ENCODE peak calls at places on chromosomes 7 and 10, in seven cellular contexts. L is MM.1S, Z is GM23338, S is GM23248, H is IMR-90, F is OCI-LY7, J is PC-3. D is an unnamed sample. For H3K4me1, the result is how much of the 10 kb centered on the place peaks cover.

GRCh38 chr7:22578048-22578770 is 78.2 kb upstream of the STEAP1B start:
- DNase-seq in L (no peak), J (peak), F (no peak), H (peak), S (peak), Z (no peak), D (no peak)

GRCh38 chr7:134645935-134646334 is 718 bp upstream of the BPGM start:
- DNase-seq in J (peak), Z (peak), F (peak), S (peak), H (peak), L (no peak), D (no peak)

GRCh38 chr10:14063531-14064317 is 267.0 kb downstream of the FRMD4A start:
- DNase-seq in F (no peak), J (no peak), L (no peak), Z (no peak), H (peak), S (peak), D (no peak)

GRCh38 chr7:69732203-69732602 is 133.9 kb downstream of the AUTS2 start:
- DNase-seq in J (peak), S (no peak), H (no peak), L (no peak), F (no peak), Z (peak), D (no peak)

GRCh38 chr7:7512861-7513597 is 22.6 kb downstream of the COL28A1 start:
- DNase-seq in F (no peak), Z (no peak), S (no peak), L (no peak), J (no peak), H (peak), D (no peak)

GRCh38 chr7:3321206-3321605 is 20.2 kb downstream of the SDK1 start:
- DNase-seq in L (no peak), H (no peak), Z (peak), S (no peak), F (no peak), J (no peak), D (no peak)

GRCh38 chr7:40177071-40177470 is 42.3 kb downstream of the SUGCT start:
- DNase-seq in S (no peak), L (no peak), J (no peak), H (no peak), Z (no peak), F (no peak), D (no peak)

GRCh38 chr10:52229271-52229931 is 84.7 kb upstream of the DKK1 start:
- DNase-seq in H (peak), F (no peak), Z (no peak), L (no peak), J (peak), S (peak), D (no peak)

GRCh38 chr7:125984795-125985194 is 1055.2 kb upstream of the POT1 start:
- DNase-seq in J (no peak), S (no peak), Z (peak), H (no peak), F (no peak), L (no peak), D (no peak)

GRCh38 chr7:155570171-155570958 is 24.0 kb upstream of the CNPY1 start:
- DNase-seq in Z (no peak), F (no peak), J (no peak), H (no peak), L (no peak), S (no peak), D (no peak)

GRCh38 chr7:23405240-23405618 is 65.1 kb downstream of the IGF2BP3 start:
- DNase-seq in F (no peak), Z (no peak), S (no peak), H (no peak), J (no peak), L (no peak), D (no peak)

GRCh38 chr7:29812185-29812876 is 6.0 kb downstream of the WIPF3 start:
- DNase-seq in Z (no peak), F (no peak), J (no peak), L (no peak), S (no peak), H (peak), D (no peak)

GRCh38 chr10:24234784-24235183 is 25.8 kb downstream of the KIAA1217 start:
- DNase-seq in Z (no peak), H (no peak), L (no peak), J (no peak), S (no peak), F (no peak), D (no peak)

GRCh38 chr7:148337566-148337965 is 253.0 kb upstream of the C7orf33 start:
- DNase-seq in Z (no peak), J (peak), F (no peak), S (no peak), H (no peak), L (no peak), D (no peak)
- H3K4me1 ChIP-seq in Z (half or more), J (under half), F (under half), S (under half), H (under half), L (under half), D (half or more)

GRCh38 chr10:101266396-101267298 is 37.4 kb upstream of the LBX1 start:
- DNase-seq in Z (no peak), L (no peak), F (no peak), J (no peak), H (no peak), S (no peak), D (no peak)

GRCh38 chr10:101270763-101271162 is 41.5 kb upstream of the LBX1 start:
- DNase-seq in S (no peak), L (no peak), F (no peak), H (no peak), Z (no peak), J (no peak), D (no peak)

GRCh38 chr10:101263146-101263837 is 34.0 kb upstream of the LBX1 start:
- DNase-seq in J (no peak), L (no peak), Z (no peak), H (no peak), S (no peak), F (no peak), D (peak)

GRCh38 chr10:101267776-101268175 is 38.5 kb upstream of the LBX1 start:
- DNase-seq in J (no peak), Z (no peak), L (no peak), S (no peak), F (no peak), H (no peak), D (no peak)

GRCh38 chr10:101267336-101267735 is 38.1 kb upstream of the LBX1 start:
- DNase-seq in F (no peak), J (no peak), H (no peak), Z (peak), S (no peak), L (no peak), D (no peak)
- H2AFZ ChIP-seq in F (no peak), J (no peak), H (no peak), Z (no peak), S (no peak), L (no peak), D (no peak)

DNA sequence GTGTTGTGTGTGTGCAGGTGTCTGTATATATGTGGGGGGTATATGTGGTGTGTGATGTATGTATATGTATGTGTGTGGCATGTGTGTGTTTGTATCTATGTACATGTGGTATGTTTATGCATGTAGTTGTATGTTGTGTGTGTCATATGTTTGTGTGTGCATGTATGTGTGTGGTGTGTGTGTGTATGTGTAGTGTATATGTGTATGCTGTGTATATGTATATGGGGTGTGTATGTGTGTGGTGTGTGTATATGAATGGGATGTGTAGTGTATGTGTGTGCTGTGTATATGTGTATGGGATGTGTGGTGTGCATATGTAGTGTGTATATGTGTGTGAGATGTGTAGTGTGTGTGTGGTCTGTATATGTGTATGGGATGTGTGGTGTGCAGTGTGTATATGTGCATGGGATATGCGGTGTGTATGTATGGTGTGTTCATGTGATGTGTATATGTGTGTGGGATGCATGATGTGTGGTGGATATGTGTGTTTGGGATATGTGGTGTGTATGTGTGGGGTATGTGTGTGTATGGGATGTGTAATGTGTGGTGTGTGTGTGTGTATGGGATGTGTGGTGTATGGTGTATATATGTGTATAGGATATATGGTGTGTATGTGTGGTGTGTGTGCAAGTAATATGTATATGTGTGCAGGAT is 30.0 kb downstream of the IKZF1 start:
- DNase-seq in J (no peak), L (no peak), F (no peak), S (no peak), H (no peak), Z (no peak), D (no peak)
- H3K4me1 ChIP-seq in J (under half), L (half or more), F (half or more), S (under half), H (under half), Z (under half), D (under half)

DNA sequence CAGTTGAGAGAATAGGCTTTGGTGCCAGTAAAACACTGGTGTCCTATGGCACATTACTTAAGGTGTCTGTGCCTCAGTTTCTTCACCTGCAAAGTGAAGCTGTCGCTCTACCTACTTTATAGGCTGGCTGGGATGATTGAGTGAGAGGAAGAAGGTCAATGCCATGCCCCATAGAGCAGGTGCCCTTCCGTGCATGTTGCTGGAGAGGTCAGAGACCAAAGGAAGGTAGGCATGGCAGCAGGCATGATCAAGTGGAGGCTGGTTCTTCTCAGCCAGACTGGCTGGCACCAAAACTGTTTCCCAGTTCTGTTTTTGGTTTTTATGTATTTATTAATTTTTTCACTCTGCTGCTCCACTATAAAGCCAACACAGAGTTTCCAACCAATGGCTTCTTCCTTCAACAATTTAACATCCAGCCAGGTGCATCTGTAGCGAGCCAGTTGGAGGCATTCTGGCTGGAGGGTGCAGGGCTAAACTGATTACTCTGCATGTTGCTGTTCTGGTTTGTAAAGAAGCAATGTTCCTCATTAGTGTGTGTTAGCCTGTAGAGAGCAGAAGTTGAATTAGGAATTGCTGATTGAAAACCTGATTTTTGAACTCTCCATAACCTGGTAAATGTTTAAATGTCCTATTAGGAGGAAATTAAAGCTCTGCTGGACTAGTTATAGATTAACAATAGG is 144.3 kb upstream of the TNS3 start:
- DNase-seq in S (no peak), Z (no peak), H (no peak), J (no peak), L (no peak), F (no peak), D (no peak)
- H2AFZ ChIP-seq in S (no peak), Z (no peak), H (peak), J (no peak), L (no peak), F (peak), D (no peak)

GRCh38 chr10:102654566-102654965 is 10.3 kb downstream of the TRIM8 start:
- DNase-seq in Z (no peak), L (no peak), H (no peak), J (no peak), S (no peak), F (no peak), D (no peak)
- H3K4me1 ChIP-seq in Z (under half), L (under half), H (under half), J (under half), S (under half), F (half or more), D (under half)

GRCh38 chr10:96374985-96375830 is 16.4 kb upstream of the OPALIN start:
- DNase-seq in Z (peak), J (peak), H (peak), L (peak), F (peak), S (peak), D (peak)
- H2AFZ ChIP-seq in Z (peak), J (peak), H (peak), L (peak), F (peak), S (peak), D (peak)

D was measured in neural progenitor cell.